ENCODE peak calls at places on chromosomes 11 and 22, in five cellular contexts. One of them, this sample, is unnamed.

GRCh38 chr11:115362997-115363396 is 141.2 kb downstream of the CADM1 start:
- DNase-seq in H1: no peak
- DNase-seq in K562: no peak
- DNase-seq in HepG2: no peak
- DNase-seq in GM12878: no peak
- DNase-seq in this sample: no peak

GRCh38 chr11:65489061-65489705 is 9.7 kb upstream of the MALAT1 start:
- DNase-seq in H1: peak
- DNase-seq in K562: no peak
- DNase-seq in HepG2: peak
- DNase-seq in GM12878: no peak
- DNase-seq in this sample: no peak

GRCh38 chr11:104259121-104259610 is 95.2 kb upstream of the PDGFD start:
- DNase-seq in H1: no peak
- DNase-seq in K562: no peak
- DNase-seq in HepG2: no peak
- DNase-seq in GM12878: no peak
- DNase-seq in this sample: no peak

GRCh38 chr11:69465236-69466000 is 16.0 kb upstream of the LINC01488 start:
- DNase-seq in H1: no peak
- DNase-seq in K562: no peak
- DNase-seq in HepG2: no peak
- DNase-seq in GM12878: no peak
- DNase-seq in this sample: no peak

GRCh38 chr11:116576523-116576922 is 196.3 kb downstream of the BUD13 start:
- DNase-seq in H1: no peak
- DNase-seq in K562: no peak
- DNase-seq in HepG2: peak
- DNase-seq in GM12878: no peak
- DNase-seq in this sample: no peak

GRCh38 chr11:36383200-36383599 is 87.1 kb downstream of the PRR5L start:
- DNase-seq in H1: no peak
- DNase-seq in K562: no peak
- DNase-seq in HepG2: no peak
- DNase-seq in GM12878: no peak
- DNase-seq in this sample: no peak

GRCh38 chr11:95566151-95566670 is 223.4 kb downstream of the FAM76B start:
- DNase-seq in H1: no peak
- DNase-seq in K562: no peak
- DNase-seq in HepG2: no peak
- DNase-seq in GM12878: no peak
- DNase-seq in this sample: no peak

GRCh38 chr11:114297806-114298700 is 1.9 kb downstream of the NNMT start:
- DNase-seq in H1: no peak
- DNase-seq in K562: no peak
- DNase-seq in HepG2: no peak
- DNase-seq in GM12878: no peak
- DNase-seq in this sample: no peak

GRCh38 chr11:127493330-127493729 is 492.8 kb upstream of the KIRREL3 start:
- DNase-seq in H1: no peak
- DNase-seq in K562: peak
- DNase-seq in HepG2: no peak
- DNase-seq in GM12878: no peak
- DNase-seq in this sample: no peak

GRCh38 chr22:44698531-44699421 is 3.2 kb upstream of the PRR5 start:
- DNase-seq in H1: peak
- DNase-seq in K562: no peak
- DNase-seq in HepG2: no peak
- DNase-seq in GM12878: no peak
- DNase-seq in this sample: no peak

GRCh38 chr11:43074810-43075209 is 237.0 kb upstream of the API5 start:
- DNase-seq in H1: no peak
- DNase-seq in K562: no peak
- DNase-seq in HepG2: no peak
- DNase-seq in GM12878: no peak
- DNase-seq in this sample: no peak

GRCh38 chr22:39959640-39960447 is at the start of gene TMA7B:
- DNase-seq in H1: no peak
- DNase-seq in K562: peak
- DNase-seq in HepG2: no peak
- DNase-seq in GM12878: no peak
- DNase-seq in this sample: peak

GRCh38 chr22:25395915-25396314 is 168.6 kb upstream of the GRK3 start:
- DNase-seq in H1: no peak
- DNase-seq in K562: no peak
- DNase-seq in HepG2: peak
- DNase-seq in GM12878: no peak
- DNase-seq in this sample: no peak

GRCh38 chr11:119615003-119615878 is 113.8 kb downstream of the NECTIN1 start:
- DNase-seq in H1: no peak
- DNase-seq in K562: no peak
- DNase-seq in HepG2: peak
- DNase-seq in GM12878: peak
- DNase-seq in this sample: peak

GRCh38 chr11:36233226-36233625 is 56.0 kb downstream of the COMMD9 start:
- DNase-seq in H1: no peak
- DNase-seq in K562: no peak
- DNase-seq in HepG2: no peak
- DNase-seq in GM12878: no peak
- DNase-seq in this sample: no peak

GRCh38 chr11:3802016-3802790 is 4.8 kb upstream of the NUP98 start:
- DNase-seq in H1: no peak
- DNase-seq in K562: no peak
- DNase-seq in HepG2: no peak
- DNase-seq in GM12878: no peak
- DNase-seq in this sample: no peak

GRCh38 chr11:117595440-117595839 is 201.6 kb downstream of the DSCAML1 start:
- DNase-seq in H1: no peak
- DNase-seq in K562: peak
- DNase-seq in HepG2: no peak
- DNase-seq in GM12878: no peak
- DNase-seq in this sample: no peak

GRCh38 chr11:123195182-123196059 is at the start of gene CLMP:
- DNase-seq in H1: peak
- DNase-seq in K562: no peak
- DNase-seq in HepG2: no peak
- DNase-seq in GM12878: no peak
- DNase-seq in this sample: peak

GRCh38 chr11:57551941-57552340 is 14.5 kb downstream of the SMTNL1 start:
- DNase-seq in H1: no peak
- DNase-seq in K562: no peak
- DNase-seq in HepG2: no peak
- DNase-seq in GM12878: no peak
- DNase-seq in this sample: no peak

GRCh38 chr11:68525930-68526329 is 65.4 kb downstream of the PPP6R3 start:
- DNase-seq in H1: no peak
- DNase-seq in K562: no peak
- DNase-seq in HepG2: no peak
- DNase-seq in GM12878: no peak
- DNase-seq in this sample: no peak

GRCh38 chr11:120883404-120884135 is 140.3 kb upstream of the TBCEL start:
- DNase-seq in H1: no peak
- DNase-seq in K562: no peak
- DNase-seq in HepG2: no peak
- DNase-seq in GM12878: no peak
- DNase-seq in this sample: no peak

GRCh38 chr11:108278546-108278945 is 55.7 kb downstream of the ATM start:
- DNase-seq in H1: no peak
- DNase-seq in K562: no peak
- DNase-seq in HepG2: no peak
- DNase-seq in GM12878: no peak
- DNase-seq in this sample: no peak

GRCh38 chr11:129237456-129237855 is 45.3 kb upstream of the ARHGAP32 start:
- DNase-seq in H1: no peak
- DNase-seq in K562: no peak
- DNase-seq in HepG2: no peak
- DNase-seq in GM12878: no peak
- DNase-seq in this sample: no peak

GRCh38 chr22:38696606-38697005 is 4.1 kb downstream of the JOSD1 start:
- DNase-seq in H1: no peak
- DNase-seq in K562: peak
- DNase-seq in HepG2: peak
- DNase-seq in GM12878: no peak
- DNase-seq in this sample: peak

GRCh38 chr22:32700186-32700882 is 101.2 kb upstream of the TIMP3 start:
- DNase-seq in H1: no peak
- DNase-seq in K562: no peak
- DNase-seq in HepG2: peak
- DNase-seq in GM12878: no peak
- DNase-seq in this sample: no peak

GRCh38 chr11:114340311-114341131 is 44.3 kb downstream of the NNMT start:
- DNase-seq in H1: peak
- DNase-seq in K562: peak
- DNase-seq in HepG2: peak
- DNase-seq in GM12878: no peak
- DNase-seq in this sample: peak

GRCh38 chr11:61484541-61484940 is 24.0 kb upstream of the LRRC10B start:
- DNase-seq in H1: no peak
- DNase-seq in K562: no peak
- DNase-seq in HepG2: no peak
- DNase-seq in GM12878: no peak
- DNase-seq in this sample: no peak

GRCh38 chr11:62555464-62556092 is 9.0 kb upstream of the AHNAK start:
- DNase-seq in H1: no peak
- DNase-seq in K562: no peak
- DNase-seq in HepG2: no peak
- DNase-seq in GM12878: peak
- DNase-seq in this sample: peak

GRCh38 chr11:27864046-27865025 is 164.1 kb upstream of the BDNF start:
- DNase-seq in H1: no peak
- DNase-seq in K562: no peak
- DNase-seq in HepG2: no peak
- DNase-seq in GM12878: no peak
- DNase-seq in this sample: no peak

GRCh38 chr11:70760416-70761020 is 362.2 kb downstream of the CTTN start:
- DNase-seq in H1: no peak
- DNase-seq in K562: no peak
- DNase-seq in HepG2: no peak
- DNase-seq in GM12878: no peak
- DNase-seq in this sample: no peak

GRCh38 chr11:45919276-45919675 is 1.6 kb upstream of the PEX16 start:
- DNase-seq in H1: no peak
- DNase-seq in K562: no peak
- DNase-seq in HepG2: no peak
- DNase-seq in GM12878: no peak
- DNase-seq in this sample: no peak

GRCh38 chr11:64844330-64845124 is at the start of gene CDC42BPG:
- DNase-seq in H1: peak
- DNase-seq in K562: peak
- DNase-seq in HepG2: peak
- DNase-seq in GM12878: no peak
- DNase-seq in this sample: peak

GRCh38 chr11:124078591-124078990 is 36.7 kb upstream of the VWA5A start:
- DNase-seq in H1: no peak
- DNase-seq in K562: no peak
- DNase-seq in HepG2: no peak
- DNase-seq in GM12878: no peak
- DNase-seq in this sample: no peak

GRCh38 chr22:47155912-47156311 is 393.5 kb downstream of the TBC1D22A start:
- DNase-seq in H1: no peak
- DNase-seq in K562: no peak
- DNase-seq in HepG2: no peak
- DNase-seq in GM12878: no peak
- DNase-seq in this sample: no peak

GRCh38 chr22:47155131-47155885 is 392.9 kb downstream of the TBC1D22A start:
- DNase-seq in H1: no peak
- DNase-seq in K562: no peak
- DNase-seq in HepG2: no peak
- DNase-seq in GM12878: no peak
- DNase-seq in this sample: no peak

GRCh38 chr22:47152938-47153337 is 390.5 kb downstream of the TBC1D22A start:
- DNase-seq in H1: no peak
- DNase-seq in K562: no peak
- DNase-seq in HepG2: no peak
- DNase-seq in GM12878: no peak
- DNase-seq in this sample: no peak

GRCh38 chr22:47153854-47154542 is 391.5 kb downstream of the TBC1D22A start:
- DNase-seq in H1: no peak
- DNase-seq in K562: no peak
- DNase-seq in HepG2: no peak
- DNase-seq in GM12878: no peak
- DNase-seq in this sample: no peak

GRCh38 chr22:47154621-47155081 is 392.2 kb downstream of the TBC1D22A start:
- DNase-seq in H1: no peak
- DNase-seq in K562: no peak
- DNase-seq in HepG2: no peak
- DNase-seq in GM12878: no peak
- DNase-seq in this sample: no peak
- TF ChIP-seq HDAC2 in H1: no peak
- TF ChIP-seq HDAC2 in K562: no peak
- TF ChIP-seq HDAC2 in HepG2: no peak
- TF ChIP-seq HDAC2 in GM12878: no peak
- TF ChIP-seq HDAC2 in this sample: no peak

DNA sequence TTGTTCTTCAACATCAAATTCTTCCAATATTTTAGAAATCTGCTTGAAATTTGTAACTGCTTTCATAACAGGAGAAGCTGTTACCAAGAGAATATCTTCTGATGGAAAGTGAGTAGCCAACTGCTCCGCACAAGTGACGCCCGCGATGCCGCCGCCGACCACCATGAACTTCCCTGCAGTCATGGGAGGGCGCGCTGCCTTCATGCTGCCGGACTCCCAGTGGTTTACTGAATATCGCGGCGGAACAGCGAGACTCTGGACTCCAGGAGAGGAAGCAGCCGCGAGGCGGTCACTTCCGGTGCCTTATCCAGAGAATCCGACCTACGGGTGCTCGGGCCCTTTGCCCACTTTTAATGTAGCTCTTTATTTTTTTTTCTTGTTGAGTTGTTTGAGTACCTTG is 190.6 kb downstream of the GUCY1A2 start:
- DNase-seq in H1: no peak
- DNase-seq in K562: no peak
- DNase-seq in HepG2: no peak
- DNase-seq in GM12878: no peak
- DNase-seq in this sample: no peak
- TF ChIP-seq HDAC2 in H1: no peak
- TF ChIP-seq HDAC2 in K562: no peak
- TF ChIP-seq HDAC2 in HepG2: no peak
- TF ChIP-seq HDAC2 in GM12878: no peak
- TF ChIP-seq HDAC2 in this sample: no peak

DNA sequence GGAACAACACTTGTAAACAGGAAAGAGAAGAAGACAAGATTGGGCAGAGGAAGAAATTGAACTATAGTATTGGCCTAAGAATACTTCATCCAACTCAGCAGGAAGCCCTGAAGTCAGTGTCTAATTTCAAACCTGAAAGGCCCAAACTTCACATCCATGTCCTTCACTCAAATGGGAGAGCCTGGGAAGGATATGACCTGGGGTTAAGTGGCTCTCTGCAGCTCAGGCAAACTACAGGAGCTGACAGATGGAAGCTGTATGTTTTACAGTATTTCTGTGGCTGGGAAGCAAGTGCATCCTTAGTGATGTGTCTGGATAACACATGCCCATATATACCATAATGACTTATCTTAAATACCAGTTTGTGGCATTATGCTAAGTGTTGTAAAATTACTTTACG is 196.2 kb downstream of the SOX6 start:
- DNase-seq in H1: no peak
- DNase-seq in K562: no peak
- DNase-seq in HepG2: no peak
- DNase-seq in GM12878: no peak
- DNase-seq in this sample: no peak
- TF ChIP-seq HDAC2 in H1: no peak
- TF ChIP-seq HDAC2 in K562: no peak
- TF ChIP-seq HDAC2 in HepG2: no peak
- TF ChIP-seq HDAC2 in GM12878: no peak
- TF ChIP-seq HDAC2 in this sample: no peak

GRCh38 chr11:133936551-133936950 is 20.2 kb downstream of the IGSF9B start:
- DNase-seq in H1: no peak
- DNase-seq in K562: no peak
- DNase-seq in HepG2: no peak
- DNase-seq in GM12878: no peak
- DNase-seq in this sample: no peak
- TF ChIP-seq HDAC2 in H1: no peak
- TF ChIP-seq HDAC2 in K562: no peak
- TF ChIP-seq HDAC2 in HepG2: no peak
- TF ChIP-seq HDAC2 in GM12878: no peak
- TF ChIP-seq HDAC2 in this sample: no peak

This sample was measured in A549.